ENCODE peak calls at places on chromosomes 13 and 19, in five cellular contexts. T, O, C, B and P are unnamed samples.
A peak's percentile ranks its signal among the peaks of the same experiment; 100 is the strongest.

GRCh38 chr19:14073925-14074838 is 1.6 kb downstream of the MISP3 start:
- ATAC-seq in T (peak; percentile 15), O (peak; percentile 2), C (peak; percentile 1), B (peak; percentile 8), P (peak; percentile 41)

GRCh38 chr13:22161871-22162270 is 491.0 kb downstream of the FGF9 start:
- ATAC-seq in T (no peak), O (no peak), C (no peak), B (no peak), P (no peak)

GRCh38 chr13:37134411-37135041 is 29.1 kb upstream of the CSNK1A1L start:
- ATAC-seq in T (peak; percentile 48), O (no peak), C (no peak), B (no peak), P (no peak)

GRCh38 chr13:33659894-33660293 is 158.1 kb upstream of the RFC3 start:
- ATAC-seq in T (no peak), O (no peak), C (peak; percentile 66), B (no peak), P (no peak)

GRCh38 chr13:99367106-99367616 is 60.0 kb upstream of the GPR183 start:
- ATAC-seq in T (no peak), O (peak; percentile 49), C (no peak), B (peak; percentile 56), P (no peak)

GRCh38 chr19:50315773-50316448 is 13.3 kb downstream of the KCNC3 start:
- ATAC-seq in T (no peak), O (peak; percentile 45), C (no peak), B (peak; percentile 49), P (no peak)

GRCh38 chr19:44603201-44603945 is 10.0 kb upstream of the IGSF23 start:
- ATAC-seq in T (peak; percentile 68), O (no peak), C (peak; percentile 51), B (no peak), P (peak; percentile 35)

GRCh38 chr19:19425170-19425875 is 19.8 kb downstream of the GATAD2A start:
- ATAC-seq in T (no peak), O (no peak), C (no peak), B (no peak), P (no peak)

GRCh38 chr13:25602206-25602605 is 230.4 kb downstream of the ATP8A2 start:
- ATAC-seq in T (no peak), O (no peak), C (no peak), B (no peak), P (no peak)

GRCh38 chr19:53538378-53539109 is 599 bp downstream of the ZNF331 start:
- ATAC-seq in T (peak; percentile 23), O (peak; percentile 5), C (peak; percentile 19), B (no peak), P (peak; percentile 42)

GRCh38 chr13:76965759-76966421 is 17.6 kb downstream of the ACOD1 start:
- ATAC-seq in T (peak; percentile 34), O (no peak), C (peak; percentile 65), B (no peak), P (peak; percentile 37)

GRCh38 chr19:15265849-15266248 is 33.6 kb upstream of the EPHX3 start:
- ATAC-seq in T (peak; percentile 95), O (no peak), C (peak; percentile 66), B (no peak), P (peak; percentile 41)

GRCh38 chr13:38202730-38203129 is 146.9 kb upstream of the UFM1 start:
- ATAC-seq in T (no peak), O (no peak), C (no peak), B (no peak), P (no peak)